ENCODE peak calls at places on chromosomes 12 and 14, in four cellular contexts. S, E, H and L are unnamed samples.

GRCh38 chr12:92987362-92987761 is 58.3 kb upstream of the EEA1 start:
- DNase-seq in H (peak), S (peak), E (peak), L (peak)

GRCh38 chr14:65003394-65003793 is 16.7 kb downstream of the FNTB start:
- DNase-seq in E (no peak), H (no peak), S (no peak), L (peak)

GRCh38 chr12:69438539-69438938 is 31.6 kb upstream of the FRS2 start:
- DNase-seq in S (no peak), H (no peak), E (no peak), L (no peak)

GRCh38 chr14:91731018-91731417 is 868 bp downstream of the CATSPERB start:
- DNase-seq in S (no peak), H (no peak), E (no peak), L (no peak)

GRCh38 chr12:12384601-12385321 is 27.9 kb downstream of the BORCS5 start:
- DNase-seq in H (no peak), S (peak), E (no peak), L (peak)

GRCh38 chr14:64298773-64299172 is 4.6 kb upstream of the ESR2 start:
- DNase-seq in H (no peak), S (no peak), E (no peak), L (no peak)

GRCh38 chr12:57461326-57461903 is 1.8 kb downstream of the GLI1 start:
- DNase-seq in E (peak), S (peak), H (no peak), L (no peak)

GRCh38 chr14:90624228-90624627 is 192.0 kb downstream of the TTC7B start:
- DNase-seq in H (no peak), S (no peak), E (peak), L (no peak)

GRCh38 chr14:34425095-34425851 is 36.8 kb downstream of the SPTSSA start:
- DNase-seq in E (peak), S (peak), H (no peak), L (no peak)

GRCh38 chr12:124517260-124518050 is 50.0 kb downstream of the NCOR2 start:
- DNase-seq in S (peak), E (peak), H (no peak), L (no peak)

GRCh38 chr14:58104808-58105207 is 47.2 kb downstream of the ARMH4 start:
- DNase-seq in H (peak), E (peak), S (no peak), L (no peak)

GRCh38 chr12:117118838-117119591 is 19.8 kb upstream of the TESC start:
- DNase-seq in H (no peak), E (no peak), S (no peak), L (no peak)

GRCh38 chr12:125988545-125988944 is 923.3 kb downstream of the AACS start:
- DNase-seq in S (no peak), E (no peak), H (no peak), L (no peak)

GRCh38 chr12:49041881-49042484 is 18.6 kb downstream of the KMT2D start:
- DNase-seq in H (no peak), S (no peak), E (peak), L (no peak)

GRCh38 chr14:93959239-93960107 is 16.9 kb downstream of the ASB2 start:
- DNase-seq in E (peak), S (peak), H (peak), L (peak)

GRCh38 chr12:2410490-2410889 is 357.7 kb downstream of the CACNA1C start:
- DNase-seq in H (no peak), E (no peak), S (no peak), L (no peak)

GRCh38 chr14:93081875-93082570 is 33.7 kb downstream of the ITPK1 start:
- DNase-seq in E (no peak), S (no peak), H (no peak), L (peak)

GRCh38 chr12:20420557-20420956 is 52.2 kb downstream of the PDE3A start:
- DNase-seq in E (no peak), H (no peak), S (no peak), L (no peak)

GRCh38 chr14:74763803-74764531 is 851 bp downstream of the YLPM1 start:
- DNase-seq in S (peak), E (peak), H (no peak), L (peak)

GRCh38 chr12:11719678-11720099 is 70.2 kb downstream of the ETV6 start:
- DNase-seq in E (peak), H (no peak), S (no peak), L (no peak)

GRCh38 chr12:48296586-48297396 is 53.9 kb downstream of the ZNF641 start:
- DNase-seq in S (peak), E (peak), H (peak), L (peak)

GRCh38 chr14:39547845-39548244 is 115.6 kb upstream of the FBXO33 start:
- DNase-seq in S (no peak), E (no peak), H (no peak), L (no peak)

GRCh38 chr12:109702126-109702841 is 11.3 kb upstream of the FAM222A start:
- DNase-seq in S (no peak), H (no peak), E (no peak), L (no peak)

GRCh38 chr14:103199141-103199540 is 75.9 kb downstream of the TNFAIP2 start:
- DNase-seq in S (no peak), E (no peak), H (no peak), L (no peak)

GRCh38 chr14:58749066-58749669 is 111.4 kb downstream of the DACT1 start:
- DNase-seq in S (peak), E (peak), H (peak), L (peak)

GRCh38 chr12:34218193-34219045 is 196.1 kb downstream of the ALG10 start:
- DNase-seq in S (peak), H (peak), E (peak), L (peak)
- H3K4me3 ChIP-seq in S (no peak), H (peak), E (peak), L (peak)

DNA sequence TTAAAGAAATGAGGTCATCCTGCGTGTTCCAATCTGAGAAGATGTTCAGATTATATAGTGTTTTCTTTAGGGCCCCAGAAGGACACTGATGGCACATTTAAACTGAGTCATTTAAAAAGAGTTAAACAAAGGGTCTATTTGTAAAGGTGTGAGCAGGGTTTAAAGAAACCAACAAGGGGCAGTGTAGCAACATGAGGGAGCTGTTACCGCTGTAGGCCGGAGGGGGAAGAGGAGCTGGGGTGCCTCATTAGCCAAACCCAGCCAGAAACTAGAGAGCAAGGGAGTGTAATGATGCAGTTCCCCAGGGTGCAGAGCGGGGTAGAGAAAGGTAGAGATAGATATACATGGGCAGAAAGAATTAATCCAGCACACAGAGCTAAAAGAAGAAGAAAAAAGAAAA is 160.4 kb downstream of the TBX5 start:
- DNase-seq in E (no peak), S (no peak), H (no peak), L (no peak)
- TF ChIP-seq CTCF in E (no peak), S (peak), H (peak), L (no peak)

GRCh38 chr12:98449601-98450000 is 65.8 kb upstream of the TMPO start:
- DNase-seq in H (no peak), E (no peak), S (no peak), L (no peak)

GRCh38 chr12:98440165-98440581 is 75.2 kb upstream of the TMPO start:
- DNase-seq in H (peak), S (peak), E (peak), L (no peak)

GRCh38 chr12:98446716-98447115 is 68.7 kb upstream of the TMPO start:
- DNase-seq in S (no peak), H (no peak), E (peak), L (no peak)

GRCh38 chr12:98446060-98446459 is 69.3 kb upstream of the TMPO start:
- DNase-seq in S (no peak), H (no peak), E (no peak), L (no peak)
- H3K4me3 ChIP-seq in S (no peak), H (no peak), E (no peak), L (no peak)

DNA sequence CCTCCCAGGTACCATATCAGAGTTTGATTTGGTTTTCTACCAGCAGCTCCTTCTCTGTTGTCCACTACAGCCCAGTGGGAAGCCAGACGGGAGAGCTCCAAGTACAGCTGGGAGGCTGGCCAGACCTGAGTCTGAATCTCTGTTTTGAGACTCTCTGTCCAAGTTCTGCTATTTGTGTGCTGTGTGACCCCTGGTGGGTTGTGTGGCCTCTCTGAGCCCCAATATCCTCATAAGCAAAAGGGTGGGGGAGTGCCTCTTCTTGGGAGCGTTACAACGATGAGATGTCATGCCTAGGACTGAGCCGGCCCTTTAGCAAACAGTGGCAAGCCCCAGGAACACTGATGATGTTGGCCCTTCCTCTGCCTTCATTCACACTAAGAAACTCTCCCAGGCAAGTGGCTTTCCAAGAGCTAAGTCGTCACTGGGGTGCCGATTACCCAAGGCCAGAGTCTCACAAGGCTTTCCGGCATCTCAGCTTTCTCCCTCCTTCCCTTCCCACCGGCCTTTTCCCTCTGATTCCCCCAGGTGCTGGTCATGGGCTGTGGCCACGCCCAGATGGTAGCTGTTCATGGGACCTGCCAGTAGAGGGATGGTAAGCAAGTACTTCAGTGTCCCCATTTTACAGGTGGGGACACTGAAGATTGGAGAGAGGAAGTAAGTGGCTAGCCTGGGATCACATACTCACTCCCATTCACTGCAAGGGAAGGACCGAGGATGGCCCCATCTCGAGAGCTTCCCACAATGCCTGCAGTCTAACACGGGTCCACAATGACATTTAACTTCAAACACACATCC is 47.7 kb downstream of the BCL11B start:
- DNase-seq in H (no peak), E (no peak), S (no peak), L (no peak)
- TF ChIP-seq CTCF in H (no peak), E (no peak), S (no peak), L (no peak)

DNA sequence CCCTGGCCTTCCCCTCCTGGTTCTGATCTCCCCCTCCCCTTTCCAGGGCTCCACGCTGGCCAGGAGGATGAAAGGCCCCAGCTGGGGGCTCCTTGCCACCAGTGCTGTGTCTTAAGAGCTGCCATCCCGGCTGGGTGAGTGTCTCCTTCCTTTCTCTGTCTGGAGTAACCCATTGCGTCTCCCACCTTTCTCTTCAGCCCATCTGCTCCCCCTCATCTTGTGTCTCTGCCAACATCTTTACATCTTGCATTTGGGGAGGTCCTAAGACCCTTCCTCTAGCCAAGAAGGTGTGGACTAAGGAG is 464 bp downstream of the BCL2L2 start:
- DNase-seq in S (no peak), E (no peak), H (no peak), L (no peak)
- H3K4me3 ChIP-seq in S (peak), E (peak), H (peak), L (peak)

GRCh38 chr14:87286826-87287225 is 706.2 kb downstream of the GALC start:
- DNase-seq in E (peak), S (no peak), H (no peak), L (no peak)

GRCh38 chr14:87283547-87283946 is 709.4 kb downstream of the GALC start:
- DNase-seq in E (no peak), H (no peak), S (no peak), L (no peak)

GRCh38 chr14:87286191-87286590 is 706.8 kb downstream of the GALC start:
- DNase-seq in S (no peak), E (no peak), H (no peak), L (no peak)
- TF ChIP-seq CTCF in S (no peak), E (no peak), H (no peak), L (no peak)

DNA sequence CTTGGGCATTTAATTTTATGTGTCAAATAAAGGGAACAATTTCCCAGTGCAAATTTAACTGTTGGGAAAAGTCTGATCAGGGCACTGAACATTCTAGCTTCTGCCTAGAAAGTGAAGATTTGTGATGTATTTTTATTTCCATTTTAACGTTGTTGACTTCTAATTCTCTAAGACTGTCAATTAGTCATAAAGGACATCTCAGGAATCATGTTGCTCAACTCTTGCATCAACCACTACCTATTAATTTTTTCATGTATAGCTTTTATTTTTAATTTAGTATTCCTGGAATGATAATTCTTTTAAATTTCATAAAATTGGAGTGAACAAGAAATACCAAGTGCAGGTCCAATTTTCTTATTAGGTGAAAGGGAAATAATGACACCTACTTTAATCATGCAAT is 87.9 kb upstream of the METAP2 start:
- DNase-seq in H (no peak), E (no peak), S (no peak), L (no peak)
- H3K4me3 ChIP-seq in H (no peak), E (no peak), S (no peak), L (no peak)

GRCh38 chr12:97368462-97369150 is 94.0 kb upstream of the RMST start:
- DNase-seq in E (no peak), S (no peak), H (no peak), L (no peak)

GRCh38 chr12:97359291-97359690 is 103.3 kb upstream of the RMST start:
- DNase-seq in H (no peak), E (no peak), S (no peak), L (no peak)

DNA sequence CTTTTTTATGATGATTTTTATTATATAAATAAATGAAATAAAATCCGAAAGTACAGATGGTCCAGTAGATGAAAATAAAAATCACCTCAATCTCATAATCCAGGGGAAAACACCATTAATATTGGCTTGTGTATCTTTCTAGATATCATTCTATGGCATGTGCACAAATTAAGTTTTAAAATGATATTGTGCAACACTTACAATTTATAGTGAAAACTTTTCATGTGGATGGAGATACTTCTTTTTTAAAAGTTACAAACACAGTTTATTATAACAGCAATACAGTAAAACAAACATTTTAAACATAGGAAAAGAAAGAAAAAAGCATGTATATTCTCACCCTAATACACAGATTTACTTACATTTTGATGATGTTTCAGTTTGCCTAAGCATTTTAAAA is 98.9 kb upstream of the RMST start:
- DNase-seq in E (no peak), H (no peak), S (no peak), L (no peak)
- TF ChIP-seq CTCF in E (no peak), H (no peak), S (no peak), L (no peak)